ENCODE peak calls at places on chromosomes 5 and 9, in ten cellular contexts. One of them, this sample, is unnamed.

GRCh38 chr9:16131269-16131668 is 578.4 kb downstream of the CCDC171 start:
- DNase-seq in adrenal gland: no peak
- DNase-seq in HCT116: no peak
- DNase-seq in CD4-positive, CD25-positive, alpha-beta regulatory T cell: no peak
- DNase-seq in AG04450: no peak
- DNase-seq in A549: peak
- DNase-seq in endodermal cell: peak
- DNase-seq in RWPE2: no peak
- DNase-seq in ovary: no peak
- DNase-seq in spleen: no peak
- DNase-seq in this sample: peak

GRCh38 chr9:69637193-69637592 is 35.0 kb downstream of the APBA1 start:
- DNase-seq in adrenal gland: no peak
- DNase-seq in HCT116: no peak
- DNase-seq in CD4-positive, CD25-positive, alpha-beta regulatory T cell: no peak
- DNase-seq in AG04450: no peak
- DNase-seq in A549: no peak
- DNase-seq in endodermal cell: no peak
- DNase-seq in RWPE2: no peak
- DNase-seq in ovary: no peak
- DNase-seq in spleen: no peak
- DNase-seq in this sample: no peak

GRCh38 chr5:33929925-33930690 is 6.1 kb upstream of the RXFP3 start:
- DNase-seq in adrenal gland: no peak
- DNase-seq in HCT116: no peak
- DNase-seq in CD4-positive, CD25-positive, alpha-beta regulatory T cell: no peak
- DNase-seq in AG04450: no peak
- DNase-seq in A549: no peak
- DNase-seq in endodermal cell: no peak
- DNase-seq in RWPE2: no peak
- DNase-seq in ovary: no peak
- DNase-seq in spleen: no peak
- DNase-seq in this sample: no peak

GRCh38 chr5:171426266-171426665 is 6.8 kb downstream of the FGF18 start:
- DNase-seq in adrenal gland: no peak
- DNase-seq in HCT116: no peak
- DNase-seq in CD4-positive, CD25-positive, alpha-beta regulatory T cell: no peak
- DNase-seq in AG04450: no peak
- DNase-seq in A549: no peak
- DNase-seq in endodermal cell: peak
- DNase-seq in RWPE2: no peak
- DNase-seq in ovary: no peak
- DNase-seq in spleen: peak
- DNase-seq in this sample: peak

GRCh38 chr5:181047921-181048320 is 7.9 kb downstream of the BTNL9 start:
- DNase-seq in adrenal gland: no peak
- DNase-seq in HCT116: no peak
- DNase-seq in CD4-positive, CD25-positive, alpha-beta regulatory T cell: no peak
- DNase-seq in AG04450: no peak
- DNase-seq in A549: no peak
- DNase-seq in endodermal cell: no peak
- DNase-seq in RWPE2: no peak
- DNase-seq in ovary: no peak
- DNase-seq in spleen: peak
- DNase-seq in this sample: no peak

GRCh38 chr9:121294181-121294743 is 26.3 kb downstream of the GSN start:
- DNase-seq in adrenal gland: no peak
- DNase-seq in HCT116: no peak
- DNase-seq in CD4-positive, CD25-positive, alpha-beta regulatory T cell: no peak
- DNase-seq in AG04450: no peak
- DNase-seq in A549: no peak
- DNase-seq in endodermal cell: no peak
- DNase-seq in RWPE2: no peak
- DNase-seq in ovary: no peak
- DNase-seq in spleen: no peak
- DNase-seq in this sample: no peak

GRCh38 chr5:177296581-177296980 is 6.9 kb downstream of the RAB24 start:
- DNase-seq in adrenal gland: no peak
- DNase-seq in HCT116: no peak
- DNase-seq in CD4-positive, CD25-positive, alpha-beta regulatory T cell: no peak
- DNase-seq in AG04450: no peak
- DNase-seq in A549: no peak
- DNase-seq in endodermal cell: no peak
- DNase-seq in RWPE2: no peak
- DNase-seq in ovary: no peak
- DNase-seq in spleen: peak
- DNase-seq in this sample: no peak

GRCh38 chr5:150624334-150625163 is 15.9 kb upstream of the SYNPO start:
- DNase-seq in adrenal gland: peak
- DNase-seq in HCT116: no peak
- DNase-seq in CD4-positive, CD25-positive, alpha-beta regulatory T cell: no peak
- DNase-seq in AG04450: no peak
- DNase-seq in A549: no peak
- DNase-seq in endodermal cell: peak
- DNase-seq in RWPE2: no peak
- DNase-seq in ovary: peak
- DNase-seq in spleen: no peak
- DNase-seq in this sample: peak

GRCh38 chr5:176837707-176838115 is 27.4 kb downstream of the UNC5A start:
- DNase-seq in adrenal gland: peak
- DNase-seq in HCT116: peak
- DNase-seq in CD4-positive, CD25-positive, alpha-beta regulatory T cell: peak
- DNase-seq in AG04450: peak
- DNase-seq in A549: peak
- DNase-seq in endodermal cell: peak
- DNase-seq in RWPE2: peak
- DNase-seq in ovary: peak
- DNase-seq in spleen: peak
- DNase-seq in this sample: peak

GRCh38 chr5:82885657-82886389 is 191.4 kb downstream of the TMEM167A start:
- DNase-seq in adrenal gland: no peak
- DNase-seq in HCT116: no peak
- DNase-seq in CD4-positive, CD25-positive, alpha-beta regulatory T cell: no peak
- DNase-seq in AG04450: no peak
- DNase-seq in A549: peak
- DNase-seq in endodermal cell: no peak
- DNase-seq in RWPE2: no peak
- DNase-seq in ovary: no peak
- DNase-seq in spleen: no peak
- DNase-seq in this sample: no peak

GRCh38 chr5:143671644-143672569 is 140.1 kb upstream of the HMHB1 start:
- DNase-seq in adrenal gland: no peak
- DNase-seq in HCT116: no peak
- DNase-seq in CD4-positive, CD25-positive, alpha-beta regulatory T cell: no peak
- DNase-seq in AG04450: no peak
- DNase-seq in A549: no peak
- DNase-seq in endodermal cell: no peak
- DNase-seq in RWPE2: no peak
- DNase-seq in ovary: no peak
- DNase-seq in spleen: no peak
- DNase-seq in this sample: no peak

GRCh38 chr9:82781965-82782392 is 281.0 kb downstream of the RASEF start:
- DNase-seq in adrenal gland: no peak
- DNase-seq in HCT116: no peak
- DNase-seq in CD4-positive, CD25-positive, alpha-beta regulatory T cell: no peak
- DNase-seq in AG04450: no peak
- DNase-seq in A549: no peak
- DNase-seq in endodermal cell: no peak
- DNase-seq in RWPE2: no peak
- DNase-seq in ovary: no peak
- DNase-seq in spleen: no peak
- DNase-seq in this sample: no peak

DNA sequence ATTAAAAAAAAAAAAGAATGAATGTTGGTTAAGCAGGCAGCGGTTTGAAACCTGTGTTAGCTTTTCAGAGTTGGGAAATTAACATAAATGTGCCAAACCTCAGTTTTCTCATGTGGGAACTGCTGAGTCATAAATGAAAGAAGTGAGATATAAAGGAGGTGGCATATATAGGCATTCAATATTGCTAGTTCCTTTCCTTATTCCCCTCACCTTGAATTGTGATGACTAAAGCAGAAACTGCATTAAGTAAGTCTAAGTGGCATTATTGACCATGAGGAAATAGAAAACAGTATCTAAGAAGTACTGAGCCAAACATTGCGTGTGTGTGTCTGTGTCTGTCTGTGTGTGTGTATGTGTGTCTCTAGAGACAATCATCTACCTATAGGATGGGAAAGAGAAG is 691.2 kb downstream of the TLR4 start:
- DNase-seq in adrenal gland: no peak
- DNase-seq in HCT116: no peak
- DNase-seq in CD4-positive, CD25-positive, alpha-beta regulatory T cell: no peak
- DNase-seq in AG04450: no peak
- DNase-seq in A549: no peak
- DNase-seq in endodermal cell: no peak
- DNase-seq in RWPE2: no peak
- DNase-seq in ovary: no peak
- DNase-seq in spleen: no peak
- DNase-seq in this sample: no peak
- H3K27ac ChIP-seq in adrenal gland: no peak
- H3K27ac ChIP-seq in HCT116: no peak
- H3K27ac ChIP-seq in CD4-positive, CD25-positive, alpha-beta regulatory T cell: no peak
- H3K27ac ChIP-seq in AG04450: no peak
- H3K27ac ChIP-seq in A549: no peak
- H3K27ac ChIP-seq in endodermal cell: no peak
- H3K27ac ChIP-seq in RWPE2: no peak
- H3K27ac ChIP-seq in ovary: no peak
- H3K27ac ChIP-seq in spleen: no peak
- H3K27ac ChIP-seq in this sample: no peak

GRCh38 chr9:130845901-130846381 is 10.9 kb downstream of the ABL1 start:
- DNase-seq in adrenal gland: no peak
- DNase-seq in HCT116: no peak
- DNase-seq in CD4-positive, CD25-positive, alpha-beta regulatory T cell: no peak
- DNase-seq in AG04450: no peak
- DNase-seq in A549: peak
- DNase-seq in endodermal cell: peak
- DNase-seq in RWPE2: no peak
- DNase-seq in ovary: peak
- DNase-seq in spleen: no peak
- DNase-seq in this sample: no peak
- H3K27ac ChIP-seq in adrenal gland: peak
- H3K27ac ChIP-seq in HCT116: peak
- H3K27ac ChIP-seq in CD4-positive, CD25-positive, alpha-beta regulatory T cell: no peak
- H3K27ac ChIP-seq in AG04450: peak
- H3K27ac ChIP-seq in A549: peak
- H3K27ac ChIP-seq in endodermal cell: peak
- H3K27ac ChIP-seq in RWPE2: peak
- H3K27ac ChIP-seq in ovary: peak
- H3K27ac ChIP-seq in spleen: peak
- H3K27ac ChIP-seq in this sample: no peak

DNA sequence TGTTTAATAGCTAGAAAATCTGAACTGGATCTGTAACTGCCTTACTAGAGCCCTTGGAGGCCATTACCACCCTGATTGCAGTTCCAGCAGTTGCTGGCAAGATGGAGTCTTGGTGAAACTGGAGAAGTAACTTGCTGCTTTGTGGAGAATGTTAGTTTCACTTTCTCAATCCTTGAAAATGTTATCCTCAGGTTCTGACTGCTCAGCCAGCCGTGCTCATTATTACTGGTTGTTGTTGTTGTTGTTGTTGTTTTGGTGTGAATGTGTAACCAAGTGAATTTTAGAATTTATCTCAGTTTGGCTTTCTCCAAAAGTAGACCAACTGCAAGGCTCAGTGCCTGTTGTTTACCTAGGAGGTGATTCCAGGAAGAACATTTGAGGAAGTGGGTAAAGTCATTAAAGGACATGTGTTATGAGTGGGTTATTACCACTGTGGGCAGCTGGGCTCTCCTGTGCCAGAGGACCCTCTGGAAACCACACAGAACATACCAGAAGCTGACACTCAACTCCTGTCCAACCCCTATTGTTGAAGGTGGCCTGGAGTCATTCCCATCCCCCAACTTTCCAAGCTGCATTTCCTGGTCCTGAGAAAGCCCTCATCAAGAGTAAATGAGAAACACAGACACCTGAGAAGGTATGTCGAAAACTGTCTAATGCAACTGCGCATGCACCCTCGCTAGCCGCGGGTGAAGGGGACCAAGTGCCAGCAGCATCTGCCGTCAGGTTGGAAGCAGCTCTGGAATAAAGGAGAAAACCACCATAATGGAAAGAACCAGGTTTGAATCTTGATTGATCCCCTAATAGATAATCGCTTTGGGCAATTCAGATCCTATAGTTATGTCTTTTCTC is 111.6 kb downstream of the CMYA5 start:
- DNase-seq in adrenal gland: no peak
- DNase-seq in HCT116: no peak
- DNase-seq in CD4-positive, CD25-positive, alpha-beta regulatory T cell: no peak
- DNase-seq in AG04450: no peak
- DNase-seq in A549: peak
- DNase-seq in endodermal cell: no peak
- DNase-seq in RWPE2: no peak
- DNase-seq in ovary: no peak
- DNase-seq in spleen: no peak
- DNase-seq in this sample: no peak
- H3K27ac ChIP-seq in adrenal gland: no peak
- H3K27ac ChIP-seq in HCT116: no peak
- H3K27ac ChIP-seq in CD4-positive, CD25-positive, alpha-beta regulatory T cell: no peak
- H3K27ac ChIP-seq in AG04450: no peak
- H3K27ac ChIP-seq in A549: no peak
- H3K27ac ChIP-seq in endodermal cell: no peak
- H3K27ac ChIP-seq in RWPE2: no peak
- H3K27ac ChIP-seq in ovary: no peak
- H3K27ac ChIP-seq in spleen: no peak
- H3K27ac ChIP-seq in this sample: no peak

GRCh38 chr5:39238366-39239105 is 19.2 kb upstream of the FYB1 start:
- DNase-seq in adrenal gland: no peak
- DNase-seq in HCT116: no peak
- DNase-seq in CD4-positive, CD25-positive, alpha-beta regulatory T cell: no peak
- DNase-seq in AG04450: no peak
- DNase-seq in A549: no peak
- DNase-seq in endodermal cell: no peak
- DNase-seq in RWPE2: no peak
- DNase-seq in ovary: no peak
- DNase-seq in spleen: no peak
- DNase-seq in this sample: no peak

GRCh38 chr5:39235648-39236047 is 16.3 kb upstream of the FYB1 start:
- DNase-seq in adrenal gland: no peak
- DNase-seq in HCT116: no peak
- DNase-seq in CD4-positive, CD25-positive, alpha-beta regulatory T cell: no peak
- DNase-seq in AG04450: no peak
- DNase-seq in A549: no peak
- DNase-seq in endodermal cell: no peak
- DNase-seq in RWPE2: no peak
- DNase-seq in ovary: no peak
- DNase-seq in spleen: no peak
- DNase-seq in this sample: no peak

GRCh38 chr5:39240750-39241149 is 21.4 kb upstream of the FYB1 start:
- DNase-seq in adrenal gland: no peak
- DNase-seq in HCT116: no peak
- DNase-seq in CD4-positive, CD25-positive, alpha-beta regulatory T cell: no peak
- DNase-seq in AG04450: no peak
- DNase-seq in A549: no peak
- DNase-seq in endodermal cell: no peak
- DNase-seq in RWPE2: no peak
- DNase-seq in ovary: no peak
- DNase-seq in spleen: no peak
- DNase-seq in this sample: no peak

GRCh38 chr5:39233783-39234182 is 14.4 kb upstream of the FYB1 start:
- DNase-seq in adrenal gland: no peak
- DNase-seq in HCT116: no peak
- DNase-seq in CD4-positive, CD25-positive, alpha-beta regulatory T cell: no peak
- DNase-seq in AG04450: no peak
- DNase-seq in A549: no peak
- DNase-seq in endodermal cell: no peak
- DNase-seq in RWPE2: no peak
- DNase-seq in ovary: no peak
- DNase-seq in spleen: no peak
- DNase-seq in this sample: no peak

GRCh38 chr5:39236718-39237117 is 17.4 kb upstream of the FYB1 start:
- DNase-seq in adrenal gland: no peak
- DNase-seq in HCT116: no peak
- DNase-seq in CD4-positive, CD25-positive, alpha-beta regulatory T cell: no peak
- DNase-seq in AG04450: no peak
- DNase-seq in A549: no peak
- DNase-seq in endodermal cell: no peak
- DNase-seq in RWPE2: no peak
- DNase-seq in ovary: no peak
- DNase-seq in spleen: no peak
- DNase-seq in this sample: no peak
- H3K27ac ChIP-seq in adrenal gland: no peak
- H3K27ac ChIP-seq in HCT116: no peak
- H3K27ac ChIP-seq in CD4-positive, CD25-positive, alpha-beta regulatory T cell: no peak
- H3K27ac ChIP-seq in AG04450: no peak
- H3K27ac ChIP-seq in A549: no peak
- H3K27ac ChIP-seq in endodermal cell: no peak
- H3K27ac ChIP-seq in RWPE2: no peak
- H3K27ac ChIP-seq in ovary: no peak
- H3K27ac ChIP-seq in spleen: no peak
- H3K27ac ChIP-seq in this sample: no peak

This sample was measured in H9.